ENCODE peak calls at places on chromosomes 16 and 17, in five cellular contexts. L, F, H, O and I are unnamed samples.

GRCh38 chr17:9529033-9529748 is 46.4 kb downstream of the STX8 start:
- ATAC-seq in L (no peak), F (peak; percentile 25), H (no peak), O (peak; percentile 54), I (no peak)

GRCh38 chr16:67649494-67649931 is 4.6 kb downstream of the CARMIL2 start:
- ATAC-seq in L (peak; percentile 56), F (no peak), H (no peak), O (no peak), I (no peak)

GRCh38 chr16:49010396-49010795 is 271.2 kb downstream of the CBLN1 start:
- ATAC-seq in L (peak; percentile 8), F (no peak), H (no peak), O (no peak), I (peak; percentile 10)

GRCh38 chr16:22055881-22056280 is 36.5 kb upstream of the VWA3A start:
- ATAC-seq in L (no peak), F (no peak), H (no peak), O (no peak), I (no peak)

GRCh38 chr17:35705230-35705629 is 26.2 kb upstream of the RASL10B start:
- ATAC-seq in L (no peak), F (no peak), H (no peak), O (no peak), I (no peak)

GRCh38 chr17:16463341-16464000 is 28.5 kb downstream of the LRRC75A start:
- ATAC-seq in L (peak; percentile 80), F (peak; percentile 85), H (no peak), O (no peak), I (peak; percentile 20)

GRCh38 chr17:42804918-42805367 is 6.3 kb downstream of the CNTD1 start:
- ATAC-seq in L (no peak), F (peak; percentile 84), H (no peak), O (no peak), I (no peak)

GRCh38 chr16:78566397-78567073 is 467.1 kb downstream of the WWOX start:
- ATAC-seq in L (no peak), F (no peak), H (no peak), O (no peak), I (no peak)

GRCh38 chr17:51439395-51440229 is 179.3 kb downstream of the UTP18 start:
- ATAC-seq in L (peak; percentile 57), F (no peak), H (no peak), O (no peak), I (peak; percentile 46)

DNA sequence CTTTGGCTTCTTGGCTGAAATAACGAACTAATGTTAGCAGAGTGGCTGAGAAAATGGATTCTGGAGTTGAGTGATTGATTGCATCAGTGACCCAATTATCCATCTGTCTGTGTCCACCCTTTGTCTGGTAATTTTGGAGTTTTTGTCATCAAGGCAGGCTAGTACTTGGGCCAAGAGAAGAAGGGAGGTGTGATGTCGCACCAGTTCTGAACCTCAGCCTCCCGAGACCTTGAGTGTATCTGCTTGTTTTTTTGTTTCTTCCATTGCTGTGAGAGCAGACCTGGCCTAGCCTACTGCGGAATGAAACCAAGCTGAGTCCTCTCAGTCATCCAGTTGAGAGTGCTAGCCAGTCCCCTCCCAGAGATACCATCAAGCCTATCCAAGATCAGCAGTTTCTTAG is 4.5 kb downstream of the ABCA8 start:
- ATAC-seq in L (peak; percentile 74), F (no peak), H (no peak), O (no peak), I (peak; percentile 53)
- TF ChIP-seq CTCF in L (no peak), F (no peak), H (no peak), O (no peak), I (no peak)

GRCh38 chr17:79840204-79840988 is 1.2 kb upstream of the CBX4 start:
- ATAC-seq in L (no peak), F (no peak), H (no peak), O (peak; percentile 11), I (no peak)
- TF ChIP-seq CTCF in L (peak; percentile 33), F (no peak), H (no peak), O (peak; percentile 53), I (no peak)

DNA sequence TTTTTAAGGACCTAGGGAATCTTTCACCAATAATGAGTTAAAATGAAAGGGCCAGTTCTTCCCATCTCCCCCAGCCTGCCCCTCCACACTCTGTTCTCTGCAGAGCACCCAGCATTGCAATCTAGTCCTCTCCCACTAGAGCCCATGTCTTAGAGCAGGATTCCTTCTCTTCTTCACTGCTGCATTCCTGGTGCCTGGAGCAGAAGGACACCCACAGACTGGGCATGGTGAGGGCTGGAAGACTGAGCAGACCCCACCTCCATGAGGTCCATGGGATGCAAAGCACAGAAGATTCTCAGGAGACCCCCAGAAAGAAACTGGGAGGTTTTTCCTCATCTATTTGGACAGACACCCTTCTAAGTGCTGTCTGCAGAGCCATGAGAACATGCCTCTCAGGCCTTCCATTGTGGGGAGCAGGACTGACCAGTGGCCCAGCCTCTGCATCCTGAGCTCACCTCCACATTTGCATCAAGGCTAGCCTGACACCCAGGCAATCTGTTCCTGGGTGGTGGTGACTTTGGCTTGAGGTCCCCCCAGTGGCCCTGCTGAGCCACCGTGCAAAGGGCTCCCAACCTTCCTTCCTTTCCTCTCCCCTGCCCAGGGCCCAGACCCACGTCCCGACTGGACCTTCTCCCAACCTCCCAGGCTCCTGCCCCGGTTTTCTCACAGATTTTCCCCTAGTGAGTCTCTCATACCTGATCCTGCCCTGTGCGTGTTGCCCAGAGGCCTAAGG is 74.2 kb upstream of the ZNF469 start:
- ATAC-seq in L (no peak), F (no peak), H (no peak), O (no peak), I (no peak)
- TF ChIP-seq CTCF in L (no peak), F (no peak), H (no peak), O (no peak), I (no peak)

GRCh38 chr16:70383421-70383960 is 36.8 kb downstream of the DDX19A start:
- ATAC-seq in L (no peak), F (no peak), H (no peak), O (no peak), I (no peak)

GRCh38 chr16:70381604-70382342 is 35.1 kb downstream of the DDX19A start:
- ATAC-seq in L (peak; percentile 23), F (peak; percentile 37), H (peak; percentile 10), O (peak; percentile 24), I (peak; percentile 38)

GRCh38 chr16:70380205-70380918 is 33.7 kb downstream of the DDX19A start:
- ATAC-seq in L (peak; percentile 9), F (peak; percentile 43), H (peak; percentile 5), O (peak; percentile 10), I (peak; percentile 4)

GRCh38 chr16:70378869-70379493 is 32.3 kb downstream of the DDX19A start:
- ATAC-seq in L (no peak), F (no peak), H (no peak), O (no peak), I (no peak)

DNA sequence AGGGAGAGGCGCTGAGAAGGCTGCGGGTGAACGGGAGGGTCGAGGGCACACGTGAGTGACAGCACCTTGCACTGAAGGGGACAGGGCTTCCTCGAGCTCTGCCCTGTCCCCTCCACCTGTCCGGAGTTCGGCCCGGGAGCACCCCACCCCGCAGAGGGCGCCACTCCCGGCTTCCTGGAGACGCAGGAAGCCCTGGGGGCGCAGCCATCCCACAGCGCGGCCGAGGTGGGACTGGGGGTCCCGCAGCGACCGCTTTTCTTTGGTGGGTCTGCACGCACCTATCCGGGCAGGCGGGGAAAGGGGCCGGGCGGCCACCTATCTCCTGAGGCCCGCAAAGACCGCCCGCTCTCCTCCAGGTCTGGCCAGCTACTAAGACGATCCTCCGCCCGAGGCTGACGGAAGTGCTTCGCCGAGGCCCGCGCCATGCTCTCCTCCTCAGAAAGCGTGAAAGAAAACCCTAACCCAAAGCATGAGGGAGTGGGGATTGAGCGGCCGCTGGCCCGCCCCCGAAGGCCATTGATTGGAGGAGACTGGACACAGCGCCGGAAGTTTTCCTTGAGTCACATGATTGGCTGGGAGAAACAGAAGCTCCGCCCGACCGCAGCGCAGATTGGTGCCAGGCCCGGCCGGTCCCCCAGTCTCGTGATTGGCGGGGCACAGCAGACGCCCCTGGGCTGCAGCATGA is 34.4 kb downstream of the DDX19A start:
- ATAC-seq in L (peak; percentile 97), F (peak; percentile 94), H (peak; percentile 97), O (peak; percentile 93), I (peak; percentile 98)
- TF ChIP-seq CTCF in L (peak; percentile 39), F (no peak), H (no peak), O (peak; percentile 17), I (peak; percentile 57)

GRCh38 chr17:67276075-67276474 is 31.1 kb upstream of the HELZ start:
- ATAC-seq in L (no peak), F (no peak), H (no peak), O (no peak), I (no peak)
- TF ChIP-seq CTCF in L (no peak), F (no peak), H (no peak), O (no peak), I (no peak)

DNA sequence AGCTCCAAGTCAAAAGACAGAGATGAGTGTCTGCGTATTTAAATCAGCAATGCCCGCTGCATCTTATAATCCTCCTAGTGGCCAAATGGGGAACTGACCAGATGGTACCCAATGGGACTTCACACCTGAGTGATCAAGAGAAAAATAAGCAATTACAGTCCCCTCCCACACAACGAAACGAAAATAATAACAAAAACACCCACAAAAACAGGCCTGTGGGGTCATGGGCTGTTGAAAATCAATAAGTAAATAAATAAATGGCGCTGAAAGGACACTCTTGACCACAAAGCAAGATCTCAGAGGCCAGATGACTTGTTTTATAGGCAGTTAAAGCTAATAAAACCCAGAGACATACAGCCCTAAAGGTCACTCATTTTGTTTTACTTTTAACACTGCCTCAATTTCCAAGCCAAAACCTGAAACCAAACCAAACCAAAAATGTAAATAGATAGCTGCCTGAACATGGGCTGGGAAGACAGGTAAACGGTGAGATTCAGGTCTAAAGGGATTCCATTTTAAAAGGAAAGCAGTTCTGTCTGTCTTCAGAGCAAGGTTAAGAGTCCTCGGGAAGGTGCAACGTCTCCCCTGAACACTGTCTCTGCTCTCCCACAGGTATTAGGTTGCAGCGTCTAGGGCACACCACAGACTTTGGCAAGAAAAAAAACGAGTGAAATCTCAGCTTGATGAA is 1.3 kb downstream of the ZNF821 start:
- ATAC-seq in L (peak; percentile 43), F (peak; percentile 71), H (peak; percentile 49), O (peak; percentile 67), I (no peak)
- TF ChIP-seq CTCF in L (peak; percentile 86), F (peak; percentile 85), H (peak; percentile 75), O (peak; percentile 89), I (peak; percentile 87)

DNA sequence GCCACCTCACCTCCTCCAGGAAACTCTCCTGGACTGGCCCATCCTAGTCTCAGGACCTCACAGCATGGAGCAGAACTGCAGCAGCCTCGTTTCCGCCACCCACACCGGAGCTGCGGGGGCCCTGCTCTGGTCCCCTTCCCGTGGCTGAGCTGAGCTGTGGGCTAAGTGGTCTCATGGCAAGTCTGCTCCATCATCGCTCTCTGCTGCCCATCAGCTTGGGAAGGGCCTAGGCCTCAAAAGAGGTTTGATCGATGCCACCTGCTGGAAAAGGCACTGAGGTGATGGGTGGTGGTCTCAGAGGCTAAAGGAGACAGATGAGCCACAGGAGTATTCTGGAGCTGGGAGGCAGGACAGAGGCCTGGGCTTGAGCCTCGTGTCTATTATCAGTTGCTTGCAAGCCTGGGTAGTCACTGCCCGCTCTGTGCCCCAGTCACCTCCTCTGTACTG is 1.8 kb downstream of the ITGAE start:
- ATAC-seq in L (no peak), F (no peak), H (no peak), O (no peak), I (no peak)
- TF ChIP-seq CTCF in L (no peak), F (no peak), H (no peak), O (no peak), I (no peak)

GRCh38 chr16:66516172-66516807 is 33.6 kb downstream of the TK2 start:
- ATAC-seq in L (peak; percentile 1), F (peak; percentile 66), H (no peak), O (peak; percentile 16), I (no peak)

GRCh38 chr16:66512589-66513404 is 37.1 kb downstream of the TK2 start:
- ATAC-seq in L (no peak), F (no peak), H (no peak), O (no peak), I (no peak)

GRCh38 chr16:66516808-66517585 is 32.9 kb downstream of the TK2 start:
- ATAC-seq in L (peak; percentile 95), F (peak; percentile 92), H (peak; percentile 89), O (peak; percentile 89), I (peak; percentile 95)

GRCh38 chr16:66517586-66518263 is 32.2 kb downstream of the TK2 start:
- ATAC-seq in L (no peak), F (no peak), H (no peak), O (no peak), I (no peak)

GRCh38 chr16:66515543-66516171 is 34.3 kb downstream of the TK2 start:
- ATAC-seq in L (no peak), F (no peak), H (no peak), O (no peak), I (no peak)
- TF ChIP-seq CTCF in L (peak; percentile 32), F (no peak), H (no peak), O (peak; percentile 36), I (peak; percentile 35)